ENCODE peak calls at places on chromosomes 16 and 17, in eight cellular contexts. One of them, this sample, is unnamed.

GRCh38 chr17:41665566-41666335 is 22.9 kb upstream of the EIF1 start:
- DNase-seq in AG09319: no peak
- DNase-seq in EL: peak
- DNase-seq in psoas muscle: peak
- DNase-seq in GF-D8: peak
- DNase-seq in HT-29: peak
- DNase-seq in NCI-H2081 treated with DMSO at 0.1 percent for 48 hours: peak
- DNase-seq in H54: peak
- DNase-seq in this sample: peak

GRCh38 chr16:4315185-4316102 is at the start of gene GLIS2:
- DNase-seq in AG09319: peak
- DNase-seq in EL: peak
- DNase-seq in psoas muscle: peak
- DNase-seq in GF-D8: no peak
- DNase-seq in HT-29: peak
- DNase-seq in NCI-H2081 treated with DMSO at 0.1 percent for 48 hours: no peak
- DNase-seq in H54: peak
- DNase-seq in this sample: peak

GRCh38 chr17:19238167-19238505 is 970 bp downstream of the EPN2 start:
- DNase-seq in AG09319: no peak
- DNase-seq in EL: peak
- DNase-seq in psoas muscle: peak
- DNase-seq in GF-D8: no peak
- DNase-seq in HT-29: peak
- DNase-seq in NCI-H2081 treated with DMSO at 0.1 percent for 48 hours: no peak
- DNase-seq in H54: peak
- DNase-seq in this sample: peak

GRCh38 chr17:1173456-1174370 is 6.1 kb downstream of the ABR start:
- DNase-seq in AG09319: no peak
- DNase-seq in EL: no peak
- DNase-seq in psoas muscle: no peak
- DNase-seq in GF-D8: no peak
- DNase-seq in HT-29: no peak
- DNase-seq in NCI-H2081 treated with DMSO at 0.1 percent for 48 hours: no peak
- DNase-seq in H54: no peak
- DNase-seq in this sample: no peak

GRCh38 chr17:81338301-81339179 is 43.4 kb upstream of the SLC38A10 start:
- DNase-seq in AG09319: no peak
- DNase-seq in EL: no peak
- DNase-seq in psoas muscle: peak
- DNase-seq in GF-D8: no peak
- DNase-seq in HT-29: no peak
- DNase-seq in NCI-H2081 treated with DMSO at 0.1 percent for 48 hours: no peak
- DNase-seq in H54: no peak
- DNase-seq in this sample: no peak

GRCh38 chr17:55661359-55661758 is 61.3 kb downstream of the TMEM100 start:
- DNase-seq in AG09319: no peak
- DNase-seq in EL: no peak
- DNase-seq in psoas muscle: no peak
- DNase-seq in GF-D8: no peak
- DNase-seq in HT-29: no peak
- DNase-seq in NCI-H2081 treated with DMSO at 0.1 percent for 48 hours: no peak
- DNase-seq in H54: no peak
- DNase-seq in this sample: no peak

GRCh38 chr17:66632716-66633115 is 202.2 kb upstream of the CACNG5 start:
- DNase-seq in AG09319: no peak
- DNase-seq in EL: no peak
- DNase-seq in psoas muscle: no peak
- DNase-seq in GF-D8: no peak
- DNase-seq in HT-29: no peak
- DNase-seq in NCI-H2081 treated with DMSO at 0.1 percent for 48 hours: no peak
- DNase-seq in H54: no peak
- DNase-seq in this sample: peak

GRCh38 chr16:48561960-48562393 is 48.0 kb downstream of the N4BP1 start:
- DNase-seq in AG09319: no peak
- DNase-seq in EL: peak
- DNase-seq in psoas muscle: no peak
- DNase-seq in GF-D8: no peak
- DNase-seq in HT-29: no peak
- DNase-seq in NCI-H2081 treated with DMSO at 0.1 percent for 48 hours: no peak
- DNase-seq in H54: no peak
- DNase-seq in this sample: no peak

GRCh38 chr17:34667656-34668055 is 88.3 kb downstream of the TMEM132E start:
- DNase-seq in AG09319: no peak
- DNase-seq in EL: no peak
- DNase-seq in psoas muscle: no peak
- DNase-seq in GF-D8: no peak
- DNase-seq in HT-29: no peak
- DNase-seq in NCI-H2081 treated with DMSO at 0.1 percent for 48 hours: no peak
- DNase-seq in H54: no peak
- DNase-seq in this sample: no peak

GRCh38 chr17:77734371-77735050 is 224.0 kb upstream of the TNRC6C start:
- DNase-seq in AG09319: peak
- DNase-seq in EL: peak
- DNase-seq in psoas muscle: peak
- DNase-seq in GF-D8: no peak
- DNase-seq in HT-29: no peak
- DNase-seq in NCI-H2081 treated with DMSO at 0.1 percent for 48 hours: peak
- DNase-seq in H54: peak
- DNase-seq in this sample: no peak

GRCh38 chr16:66130296-66130910 is 236.1 kb upstream of the CDH5 start:
- DNase-seq in AG09319: peak
- DNase-seq in EL: peak
- DNase-seq in psoas muscle: no peak
- DNase-seq in GF-D8: no peak
- DNase-seq in HT-29: no peak
- DNase-seq in NCI-H2081 treated with DMSO at 0.1 percent for 48 hours: no peak
- DNase-seq in H54: no peak
- DNase-seq in this sample: peak

GRCh38 chr16:57380671-57381462 is 8.6 kb downstream of the CX3CL1 start:
- DNase-seq in AG09319: no peak
- DNase-seq in EL: no peak
- DNase-seq in psoas muscle: no peak
- DNase-seq in GF-D8: no peak
- DNase-seq in HT-29: peak
- DNase-seq in NCI-H2081 treated with DMSO at 0.1 percent for 48 hours: no peak
- DNase-seq in H54: no peak
- DNase-seq in this sample: peak

GRCh38 chr17:49519781-49520180 is 24.7 kb downstream of the NGFR start:
- DNase-seq in AG09319: no peak
- DNase-seq in EL: no peak
- DNase-seq in psoas muscle: no peak
- DNase-seq in GF-D8: no peak
- DNase-seq in HT-29: no peak
- DNase-seq in NCI-H2081 treated with DMSO at 0.1 percent for 48 hours: no peak
- DNase-seq in H54: no peak
- DNase-seq in this sample: no peak

GRCh38 chr17:42365136-42365535 is 23.1 kb downstream of the STAT3 start:
- DNase-seq in AG09319: no peak
- DNase-seq in EL: peak
- DNase-seq in psoas muscle: no peak
- DNase-seq in GF-D8: no peak
- DNase-seq in HT-29: no peak
- DNase-seq in NCI-H2081 treated with DMSO at 0.1 percent for 48 hours: no peak
- DNase-seq in H54: no peak
- DNase-seq in this sample: no peak

GRCh38 chr16:3490911-3491629 is 4.2 kb downstream of the C16orf90 start:
- DNase-seq in AG09319: no peak
- DNase-seq in EL: no peak
- DNase-seq in psoas muscle: no peak
- DNase-seq in GF-D8: no peak
- DNase-seq in HT-29: peak
- DNase-seq in NCI-H2081 treated with DMSO at 0.1 percent for 48 hours: no peak
- DNase-seq in H54: no peak
- DNase-seq in this sample: no peak

GRCh38 chr17:77247048-77247541 is 106.3 kb downstream of the SEC14L1 start:
- DNase-seq in AG09319: peak
- DNase-seq in EL: peak
- DNase-seq in psoas muscle: peak
- DNase-seq in GF-D8: no peak
- DNase-seq in HT-29: peak
- DNase-seq in NCI-H2081 treated with DMSO at 0.1 percent for 48 hours: peak
- DNase-seq in H54: peak
- DNase-seq in this sample: peak

GRCh38 chr16:89917773-89918452 is 749 bp upstream of the MC1R start:
- DNase-seq in AG09319: peak
- DNase-seq in EL: peak
- DNase-seq in psoas muscle: peak
- DNase-seq in GF-D8: peak
- DNase-seq in HT-29: peak
- DNase-seq in NCI-H2081 treated with DMSO at 0.1 percent for 48 hours: peak
- DNase-seq in H54: peak
- DNase-seq in this sample: peak

GRCh38 chr16:47142469-47143328 is 1.0 kb downstream of the NETO2 start:
- DNase-seq in AG09319: no peak
- DNase-seq in EL: peak
- DNase-seq in psoas muscle: peak
- DNase-seq in GF-D8: peak
- DNase-seq in HT-29: peak
- DNase-seq in NCI-H2081 treated with DMSO at 0.1 percent for 48 hours: no peak
- DNase-seq in H54: peak
- DNase-seq in this sample: peak

GRCh38 chr17:77472837-77473214 is 332.1 kb downstream of the SEC14L1 start:
- DNase-seq in AG09319: no peak
- DNase-seq in EL: no peak
- DNase-seq in psoas muscle: no peak
- DNase-seq in GF-D8: no peak
- DNase-seq in HT-29: no peak
- DNase-seq in NCI-H2081 treated with DMSO at 0.1 percent for 48 hours: no peak
- DNase-seq in H54: no peak
- DNase-seq in this sample: no peak

GRCh38 chr16:85149776-85150175 is 37.5 kb upstream of the CIBAR2 start:
- DNase-seq in AG09319: no peak
- DNase-seq in EL: no peak
- DNase-seq in psoas muscle: peak
- DNase-seq in GF-D8: no peak
- DNase-seq in HT-29: no peak
- DNase-seq in NCI-H2081 treated with DMSO at 0.1 percent for 48 hours: no peak
- DNase-seq in H54: no peak
- DNase-seq in this sample: no peak

GRCh38 chr17:63399856-63400255 is 46.2 kb downstream of the CYB561 start:
- DNase-seq in AG09319: no peak
- DNase-seq in EL: no peak
- DNase-seq in psoas muscle: peak
- DNase-seq in GF-D8: no peak
- DNase-seq in HT-29: no peak
- DNase-seq in NCI-H2081 treated with DMSO at 0.1 percent for 48 hours: no peak
- DNase-seq in H54: no peak
- DNase-seq in this sample: no peak

GRCh38 chr17:39922006-39922405 is 3.6 kb upstream of the GSDMB start:
- DNase-seq in AG09319: no peak
- DNase-seq in EL: no peak
- DNase-seq in psoas muscle: no peak
- DNase-seq in GF-D8: no peak
- DNase-seq in HT-29: no peak
- DNase-seq in NCI-H2081 treated with DMSO at 0.1 percent for 48 hours: no peak
- DNase-seq in H54: no peak
- DNase-seq in this sample: no peak

GRCh38 chr16:73068546-73069401 is 20.8 kb upstream of the ZFHX3 start:
- DNase-seq in AG09319: peak
- DNase-seq in EL: peak
- DNase-seq in psoas muscle: peak
- DNase-seq in GF-D8: no peak
- DNase-seq in HT-29: peak
- DNase-seq in NCI-H2081 treated with DMSO at 0.1 percent for 48 hours: no peak
- DNase-seq in H54: no peak
- DNase-seq in this sample: peak

GRCh38 chr17:17433260-17433659 is 43.5 kb upstream of the MED9 start:
- DNase-seq in AG09319: no peak
- DNase-seq in EL: no peak
- DNase-seq in psoas muscle: no peak
- DNase-seq in GF-D8: peak
- DNase-seq in HT-29: no peak
- DNase-seq in NCI-H2081 treated with DMSO at 0.1 percent for 48 hours: no peak
- DNase-seq in H54: no peak
- DNase-seq in this sample: no peak

GRCh38 chr16:31376705-31377104 is 16.4 kb upstream of the ITGAD start:
- DNase-seq in AG09319: no peak
- DNase-seq in EL: no peak
- DNase-seq in psoas muscle: peak
- DNase-seq in GF-D8: no peak
- DNase-seq in HT-29: no peak
- DNase-seq in NCI-H2081 treated with DMSO at 0.1 percent for 48 hours: no peak
- DNase-seq in H54: no peak
- DNase-seq in this sample: no peak